ENCODE peak calls at places on chromosomes 13 and 19, in eight cellular contexts. D is NCI-H1417 treated with DMSO at 0.1 percent for 48 hours, K is cardiac muscle cell, G is MCF 10A, P is type B pancreatic cell, X is GM12865, W is DMS153, Q is natural killer cell. H is an unnamed sample.

GRCh38 chr13:93254775-93255174 is 28.2 kb downstream of the GPC6 start:
- DNase-seq in P (no peak), Q (no peak), X (no peak), W (no peak), D (no peak), G (peak), K (no peak), H (no peak)

GRCh38 chr13:20193924-20194631 is 1.3 kb upstream of the GJB2 start:
- DNase-seq in K (no peak), Q (no peak), W (no peak), X (peak), G (no peak), P (no peak), D (no peak), H (peak)

GRCh38 chr19:56308792-56309191 is 5.8 kb downstream of the ZSCAN5A start:
- DNase-seq in X (no peak), G (no peak), W (no peak), K (no peak), P (no peak), D (no peak), Q (no peak), H (no peak)

GRCh38 chr19:43439183-43440063 is 24.7 kb downstream of the TEX101 start:
- DNase-seq in D (no peak), Q (no peak), X (peak), W (peak), G (peak), K (no peak), P (no peak), H (peak)

GRCh38 chr19:51259348-51260245 is 8.7 kb downstream of the SIGLECL1 start:
- DNase-seq in P (no peak), Q (peak), D (no peak), K (peak), G (peak), W (no peak), X (peak), H (peak)

GRCh38 chr13:112908342-112908741 is 60.7 kb upstream of the MCF2L start:
- DNase-seq in G (no peak), D (no peak), P (no peak), W (no peak), Q (no peak), X (no peak), K (no peak), H (no peak)

GRCh38 chr13:97485328-97485727 is 51.4 kb downstream of the RAP2A start:
- DNase-seq in D (no peak), X (no peak), Q (no peak), P (no peak), W (no peak), G (no peak), K (no peak), H (no peak)

GRCh38 chr19:45474191-45474940 is 6.6 kb downstream of the FOSB start:
- DNase-seq in P (no peak), X (no peak), D (no peak), K (no peak), G (no peak), W (no peak), Q (peak), H (no peak)

GRCh38 chr19:33419763-33420080 is 46.2 kb downstream of the CEBPG start:
- DNase-seq in W (no peak), K (peak), X (no peak), Q (no peak), D (no peak), P (no peak), G (no peak), H (no peak)

GRCh38 chr19:40055832-40056504 is at the start of gene ZNF780B:
- DNase-seq in G (peak), W (peak), Q (peak), K (peak), P (peak), X (peak), D (no peak), H (peak)

GRCh38 chr13:39893808-39894207 is 238.3 kb downstream of the COG6 start:
- DNase-seq in D (no peak), W (no peak), P (no peak), K (no peak), X (no peak), Q (no peak), G (no peak), H (no peak)

GRCh38 chr13:77554079-77554478 is 18.6 kb downstream of the SCEL start:
- DNase-seq in K (no peak), W (no peak), P (no peak), Q (no peak), X (no peak), D (no peak), G (no peak), H (no peak)

GRCh38 chr13:37109080-37109678 is 3.7 kb upstream of the CSNK1A1L start:
- DNase-seq in Q (no peak), G (peak), D (peak), K (peak), P (no peak), W (peak), X (peak), H (peak)

GRCh38 chr19:15885919-15886318 is 12.0 kb downstream of the CYP4F2 start:
- DNase-seq in P (no peak), W (no peak), X (no peak), G (no peak), Q (no peak), K (no peak), D (no peak), H (no peak)

GRCh38 chr13:99883805-99884204 is 87.8 kb downstream of the ZIC5 start:
- DNase-seq in X (no peak), P (no peak), W (no peak), K (no peak), D (no peak), G (no peak), Q (no peak), H (no peak)

GRCh38 chr19:31312004-31312403 is 37.2 kb downstream of the TSHZ3 start:
- DNase-seq in G (no peak), D (no peak), K (no peak), Q (no peak), P (no peak), W (no peak), X (no peak), H (peak)

GRCh38 chr19:38891791-38892190 is 7.6 kb downstream of the SIRT2 start:
- DNase-seq in P (no peak), K (no peak), G (no peak), Q (no peak), X (no peak), W (no peak), D (no peak), H (no peak)

GRCh38 chr13:69935043-69935442 is 172.6 kb upstream of the ATXN8OS start:
- DNase-seq in G (peak), D (no peak), W (no peak), X (peak), P (no peak), K (no peak), Q (no peak), H (peak)

GRCh38 chr19:39444598-39445257 is 654 bp upstream of the SUPT5H start:
- DNase-seq in X (peak), P (no peak), W (no peak), D (no peak), K (peak), G (no peak), Q (no peak), H (peak)

GRCh38 chr13:27794075-27794691 is 1.9 kb downstream of the GSX1 start:
- DNase-seq in G (no peak), Q (no peak), P (no peak), X (no peak), K (no peak), D (no peak), W (no peak), H (no peak)

GRCh38 chr19:45768644-45769053 is 403 bp downstream of the SIX5 start:
- DNase-seq in K (peak), G (peak), D (no peak), P (peak), W (no peak), X (peak), Q (peak), H (peak)

GRCh38 chr19:48274173-48274572 is 4.3 kb downstream of the ZNF114 start:
- DNase-seq in G (no peak), P (no peak), W (no peak), X (no peak), K (no peak), Q (no peak), D (no peak), H (no peak)

GRCh38 chr13:75636339-75637095 is 387 bp downstream of the LMO7 start:
- DNase-seq in X (peak), W (no peak), K (peak), Q (peak), P (no peak), G (peak), D (no peak), H (peak)

GRCh38 chr19:45569619-45570421 is 14.8 kb downstream of the OPA3 start:
- DNase-seq in P (no peak), X (peak), D (no peak), Q (peak), W (no peak), G (peak), K (peak), H (no peak)

GRCh38 chr19:31674503-31675186 is 325.4 kb upstream of the TSHZ3 start:
- DNase-seq in K (no peak), X (no peak), P (no peak), Q (no peak), D (no peak), G (no peak), W (no peak), H (peak)

GRCh38 chr13:91868351-91868750 is 469.9 kb downstream of the GPC5 start:
- DNase-seq in G (no peak), P (no peak), X (no peak), D (no peak), W (no peak), Q (no peak), K (no peak), H (no peak)

GRCh38 chr13:20993661-20994440 is 67.5 kb downstream of the LATS2 start:
- DNase-seq in X (no peak), D (no peak), K (no peak), G (peak), W (no peak), Q (no peak), P (peak), H (peak)

GRCh38 chr19:1744133-1744665 is 9.1 kb upstream of the ONECUT3 start:
- DNase-seq in D (no peak), G (no peak), Q (no peak), X (no peak), W (no peak), K (no peak), P (no peak), H (no peak)

GRCh38 chr13:72696590-72696989 is 30.8 kb downstream of the MZT1 start:
- DNase-seq in P (no peak), D (no peak), W (no peak), K (no peak), G (peak), X (no peak), Q (no peak), H (no peak)

GRCh38 chr13:90156390-90156789 is 1191.1 kb upstream of the MIR17HG start:
- DNase-seq in Q (no peak), P (no peak), X (no peak), D (no peak), W (no peak), K (no peak), G (no peak), H (no peak)

GRCh38 chr13:28819046-28819747 is 942 bp upstream of the MTUS2 start:
- DNase-seq in Q (no peak), P (no peak), X (no peak), K (peak), G (no peak), D (no peak), W (no peak), H (peak)

GRCh38 chr13:111129465-111130110 is 14.5 kb downstream of the ARHGEF7 start:
- DNase-seq in W (no peak), K (no peak), X (peak), Q (no peak), D (no peak), P (no peak), G (no peak), H (no peak)

GRCh38 chr19:18160792-18161690 is 8.1 kb downstream of the PIK3R2 start:
- DNase-seq in W (peak), P (peak), D (no peak), G (peak), K (peak), X (peak), Q (peak), H (peak)

GRCh38 chr13:110297771-110298170 is 9.2 kb downstream of the COL4A1 start:
- DNase-seq in G (no peak), D (no peak), P (no peak), Q (no peak), W (no peak), X (no peak), K (no peak), H (no peak)

GRCh38 chr19:46603752-46604241 is 2.7 kb downstream of the CALM3 start:
- DNase-seq in Q (no peak), D (no peak), X (no peak), K (no peak), W (no peak), P (peak), G (no peak), H (no peak)

H was measured in mammary epithelial cell.